ENCODE peak calls at places on chromosome 6, in five cellular contexts. One of them, this sample, is unnamed.

GRCh38 chr6:116887884-116888283 is 10.8 kb downstream of the RFX6 start:
- DNase-seq in adrenal gland: no peak
- DNase-seq in sciatic nerve: no peak
- DNase-seq in NCI-H524: no peak
- DNase-seq in RPMI8226: no peak
- DNase-seq in this sample: peak

GRCh38 chr6:128005009-128005408 is 104.2 kb upstream of the THEMIS start:
- DNase-seq in RPMI8226: no peak
- DNase-seq in sciatic nerve: no peak
- DNase-seq in NCI-H524: no peak
- DNase-seq in adrenal gland: no peak
- DNase-seq in this sample: no peak

GRCh38 chr6:109295766-109296156 is 86.5 kb downstream of the CD164 start:
- DNase-seq in sciatic nerve: no peak
- DNase-seq in RPMI8226: no peak
- DNase-seq in NCI-H524: no peak
- DNase-seq in adrenal gland: no peak
- DNase-seq in this sample: no peak

GRCh38 chr6:1635305-1636010 is 25.7 kb downstream of the FOXC1 start:
- DNase-seq in sciatic nerve: no peak
- DNase-seq in NCI-H524: no peak
- DNase-seq in RPMI8226: no peak
- DNase-seq in adrenal gland: no peak
- DNase-seq in this sample: no peak

GRCh38 chr6:26475823-26476729 is 18.3 kb downstream of the BTN2A1 start:
- DNase-seq in NCI-H524: no peak
- DNase-seq in adrenal gland: no peak
- DNase-seq in sciatic nerve: no peak
- DNase-seq in RPMI8226: no peak
- DNase-seq in this sample: no peak

GRCh38 chr6:5762561-5762968 is 244.2 kb downstream of the NRN1 start:
- DNase-seq in sciatic nerve: no peak
- DNase-seq in RPMI8226: no peak
- DNase-seq in NCI-H524: peak
- DNase-seq in adrenal gland: no peak
- DNase-seq in this sample: no peak

GRCh38 chr6:12899080-12899815 is 182.7 kb downstream of the PHACTR1 start:
- DNase-seq in sciatic nerve: no peak
- DNase-seq in adrenal gland: no peak
- DNase-seq in RPMI8226: no peak
- DNase-seq in NCI-H524: no peak
- DNase-seq in this sample: peak

GRCh38 chr6:24799541-24799915 is 811 bp upstream of the ARMH2 start:
- DNase-seq in sciatic nerve: no peak
- DNase-seq in RPMI8226: no peak
- DNase-seq in NCI-H524: no peak
- DNase-seq in adrenal gland: no peak
- DNase-seq in this sample: no peak

GRCh38 chr6:85362652-85363310 is 87.1 kb upstream of the NT5E start:
- DNase-seq in sciatic nerve: no peak
- DNase-seq in adrenal gland: no peak
- DNase-seq in RPMI8226: no peak
- DNase-seq in NCI-H524: no peak
- DNase-seq in this sample: no peak

GRCh38 chr6:75602164-75602896 is 650 bp downstream of the SENP6 start:
- DNase-seq in adrenal gland: peak
- DNase-seq in RPMI8226: peak
- DNase-seq in sciatic nerve: peak
- DNase-seq in NCI-H524: peak
- DNase-seq in this sample: no peak

GRCh38 chr6:42958125-42958524 is 2.4 kb upstream of the GNMT start:
- DNase-seq in RPMI8226: no peak
- DNase-seq in sciatic nerve: no peak
- DNase-seq in adrenal gland: no peak
- DNase-seq in NCI-H524: no peak
- DNase-seq in this sample: no peak

GRCh38 chr6:34576286-34576955 is 20.3 kb upstream of the SPDEF start:
- DNase-seq in RPMI8226: no peak
- DNase-seq in adrenal gland: no peak
- DNase-seq in NCI-H524: no peak
- DNase-seq in sciatic nerve: no peak
- DNase-seq in this sample: no peak